ENCODE peak calls at places on chromosomes 1 and 21, in six cellular contexts. G is K562, H is SK-N-SH, V is GM12878, D is H1, K is HepG2. L is an unnamed sample.

GRCh38 chr1:200907611-200908097 is 13.0 kb downstream of the INAVA start:
- DNase-seq in K (peak; percentile 90), D (no peak), V (peak; percentile 67), H (no peak), G (no peak), L (peak; percentile 67)

GRCh38 chr1:30419246-30419720 is 304.1 kb downstream of the MATN1 start:
- DNase-seq in G (no peak), K (no peak), V (no peak), H (no peak), D (peak; percentile 22), L (no peak)

GRCh38 chr1:97204468-97204867 is 482.9 kb downstream of the PTBP2 start:
- DNase-seq in H (no peak), K (no peak), G (no peak), V (no peak), D (no peak), L (no peak)

GRCh38 chr21:17045214-17045835 is 467.5 kb upstream of the CXADR start:
- DNase-seq in K (no peak), V (no peak), G (no peak), D (no peak), H (peak; percentile 44), L (no peak)

GRCh38 chr1:31243451-31244286 is 4.0 kb upstream of the NKAIN1 start:
- DNase-seq in H (no peak), K (no peak), G (no peak), V (no peak), D (no peak), L (no peak)

GRCh38 chr1:54077359-54077758 is 24.0 kb downstream of the TCEANC2 start:
- DNase-seq in K (no peak), H (no peak), G (no peak), V (no peak), D (no peak), L (no peak)

GRCh38 chr1:52552236-52552504 is 722 bp downstream of the TUT4 start:
- DNase-seq in D (no peak), G (peak; percentile 55), H (peak; percentile 35), V (no peak), K (peak; percentile 60), L (peak; percentile 65)

GRCh38 chr1:46380508-46380907 is 13.6 kb upstream of the FAAH start:
- DNase-seq in D (no peak), G (no peak), H (no peak), K (no peak), V (no peak), L (no peak)

GRCh38 chr1:164785841-164786534 is 227.0 kb downstream of the PBX1 start:
- DNase-seq in V (no peak), D (no peak), K (no peak), G (no peak), H (no peak), L (no peak)

GRCh38 chr1:56056438-56057312 is 522.7 kb downstream of the PLPP3 start:
- DNase-seq in H (no peak), V (no peak), K (no peak), G (no peak), D (no peak), L (no peak)

GRCh38 chr1:204751883-204752687 is 66.5 kb upstream of the LRRN2 start:
- DNase-seq in V (no peak), K (peak; percentile 31), D (peak; percentile 65), G (peak; percentile 52), H (no peak), L (no peak)

GRCh38 chr1:10286244-10286643 is 75.9 kb downstream of the KIF1B start:
- DNase-seq in H (no peak), V (no peak), D (no peak), G (no peak), K (no peak), L (no peak)

GRCh38 chr1:159647616-159648015 is 60.0 kb downstream of the APCS start:
- DNase-seq in D (no peak), V (no peak), H (no peak), G (no peak), K (no peak), L (no peak)

GRCh38 chr1:223403184-223403815 is 10.1 kb downstream of the CCDC185 start:
- DNase-seq in V (no peak), H (no peak), D (no peak), K (no peak), G (peak; percentile 27), L (no peak)

GRCh38 chr21:44987301-44987885 is 47.6 kb downstream of the SLX9 start:
- DNase-seq in D (no peak), V (no peak), H (no peak), K (no peak), G (no peak), L (no peak)

GRCh38 chr21:36976882-36977651 is 10.6 kb upstream of the HLCS start:
- DNase-seq in K (peak; percentile 87), D (peak; percentile 58), G (peak; percentile 70), V (peak; percentile 59), H (peak; percentile 79), L (peak; percentile 51)

GRCh38 chr1:48841466-48841865 is 64.8 kb upstream of the BEND5 start:
- DNase-seq in G (no peak), V (no peak), D (no peak), K (no peak), H (no peak), L (no peak)

GRCh38 chr1:240242601-240243144 is 151.0 kb downstream of the FMN2 start:
- DNase-seq in K (no peak), D (no peak), H (peak; percentile 26), V (no peak), G (no peak), L (no peak)

GRCh38 chr1:226414098-226414698 is 6.3 kb upstream of the PARP1 start:
- DNase-seq in D (no peak), K (no peak), G (no peak), H (no peak), V (no peak), L (no peak)

GRCh38 chr21:43193088-43193650 is 24.4 kb downstream of the CRYAA start:
- DNase-seq in K (no peak), H (no peak), G (no peak), D (no peak), V (no peak), L (no peak)

GRCh38 chr1:54361342-54361741 is 44.9 kb downstream of the SSBP3 start:
- DNase-seq in K (no peak), V (no peak), H (no peak), G (no peak), D (no peak), L (no peak)

GRCh38 chr1:23909412-23909811 is 3.8 kb downstream of the CNR2 start:
- DNase-seq in D (no peak), H (no peak), V (peak; percentile 63), K (no peak), G (no peak), L (peak; percentile 76)

GRCh38 chr1:93255222-93256079 is 74.9 kb downstream of the CCDC18 start:
- DNase-seq in G (no peak), D (no peak), K (no peak), H (no peak), V (no peak), L (no peak)

GRCh38 chr1:156860113-156860638 is 489 bp upstream of the NTRK1 start:
- DNase-seq in H (peak; percentile 87), K (no peak), G (peak; percentile 80), V (no peak), D (peak; percentile 85), L (peak; percentile 9)

GRCh38 chr1:44354840-44355581 is at the start of gene ERI3:
- DNase-seq in V (peak; percentile 89), K (peak; percentile 96), H (peak; percentile 98), D (peak; percentile 97), G (peak; percentile 99), L (peak; percentile 98)

GRCh38 chr1:34794790-34795180 is 2.0 kb downstream of the GJA4 start:
- DNase-seq in V (no peak), K (no peak), G (no peak), D (no peak), H (no peak), L (no peak)
- H3K27ac ChIP-seq in V (no peak overlapping the region), K (no peak overlapping the region), G (no peak overlapping the region), D (no peak overlapping the region), H (no peak overlapping the region), L (no peak overlapping the region)

GRCh38 chr1:154819628-154820590 is 50.2 kb downstream of the KCNN3 start:
- DNase-seq in V (no peak), H (peak; percentile 57), D (peak; percentile 65), K (peak; percentile 13), G (peak; percentile 43), L (no peak)
- TF ChIP-seq GABPA in V (no peak), H (no peak), D (no peak), K (no peak), G (no peak), L (no peak)

GRCh38 chr1:65255088-65256050 is 54.0 kb upstream of the DNAJC6 start:
- DNase-seq in G (peak; percentile 54), D (peak; percentile 58), V (no peak), H (peak; percentile 62), K (no peak), L (no peak)
- H3K27ac ChIP-seq in G (peak overlapping the region; percentile 83), D (no peak overlapping the region), V (no peak overlapping the region), H (no peak overlapping the region), K (no peak overlapping the region), L (no peak overlapping the region)

DNA sequence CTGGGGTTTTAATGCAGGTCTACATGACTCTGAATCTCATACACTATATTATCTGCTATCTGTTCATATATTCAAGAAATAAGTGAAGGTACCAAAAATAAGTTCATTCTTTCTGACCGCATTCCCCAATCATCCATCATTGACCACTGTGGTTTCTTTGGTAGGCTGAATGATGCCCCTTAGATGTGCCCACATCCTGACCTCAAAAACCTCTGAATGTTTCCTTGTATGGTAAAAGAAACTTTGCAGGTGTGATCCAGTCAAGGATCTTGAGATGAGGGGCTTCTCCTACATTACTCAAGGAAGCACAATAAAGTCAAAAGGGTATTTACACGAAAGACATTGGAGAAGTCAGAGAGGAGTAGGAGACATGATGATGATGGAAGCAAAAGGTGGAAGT is 60.6 kb upstream of the LRRC8B start:
- DNase-seq in V (no peak), D (no peak), H (no peak), G (no peak), K (no peak), L (no peak)
- TF ChIP-seq GABPA in V (no peak), D (no peak), H (no peak), G (no peak), K (no peak), L (no peak)

GRCh38 chr1:153475282-153475681 is 14.8 kb upstream of the S100A7 start:
- DNase-seq in H (no peak), V (no peak), D (no peak), G (peak; percentile 29), K (no peak), L (no peak)

GRCh38 chr1:153476491-153477093 is 16.1 kb upstream of the S100A7 start:
- DNase-seq in V (no peak), K (no peak), G (no peak), H (no peak), D (no peak), L (no peak)

GRCh38 chr1:153478047-153478691 is 17.7 kb upstream of the S100A7 start:
- DNase-seq in G (no peak), V (no peak), K (no peak), H (peak; percentile 46), D (no peak), L (no peak)

GRCh38 chr1:153474349-153474748 is 13.9 kb upstream of the S100A7 start:
- DNase-seq in D (no peak), K (no peak), H (no peak), V (no peak), G (no peak), L (no peak)

GRCh38 chr1:153478692-153479618 is 18.5 kb upstream of the S100A7 start:
- DNase-seq in K (peak; percentile 16), G (no peak), V (no peak), D (no peak), H (no peak), L (no peak)
- H3K27ac ChIP-seq in K (no peak overlapping the region), G (no peak overlapping the region), V (no peak overlapping the region), D (no peak overlapping the region), H (no peak overlapping the region), L (no peak overlapping the region)